ENCODE peak calls at places on chromosomes 7 and 10, in ten cellular contexts. F, W, G, Y, T, E, Z, R, J and A are unnamed samples. For H3K27me3, the result is how much of the 10 kb centered on the place peaks cover.

GRCh38 chr7:44059219-44060090 is 5.9 kb downstream of the PGAM2 start:
- DNase-seq in F (no peak), R (no peak), J (peak), Z (no peak), W (no peak), G (no peak), Y (peak), E (no peak), T (no peak), A (peak)

GRCh38 chr10:110222896-110223675 is 15.7 kb downstream of the MXI1 start:
- DNase-seq in J (no peak), G (no peak), Z (no peak), E (no peak), W (no peak), T (no peak), R (no peak), Y (no peak), F (no peak), A (no peak)

GRCh38 chr7:133854739-133855138 is 272.4 kb upstream of the LRGUK start:
- DNase-seq in T (peak), J (no peak), W (peak), Y (no peak), R (no peak), E (no peak), G (no peak), Z (no peak), F (peak), A (no peak)

GRCh38 chr7:151289891-151290290 is 41.4 kb upstream of the SMARCD3 start:
- DNase-seq in Y (no peak), Z (no peak), E (no peak), W (no peak), J (no peak), F (no peak), R (no peak), G (no peak), T (no peak), A (no peak)

GRCh38 chr7:41955475-41956243 is 252.8 kb upstream of the INHBA start:
- DNase-seq in J (peak), G (peak), Y (peak), W (no peak), T (peak), Z (peak), R (peak), E (no peak), F (peak), A (no peak)

GRCh38 chr7:80411621-80412020 is 100.2 kb downstream of the GNAT3 start:
- DNase-seq in T (no peak), J (no peak), W (no peak), Z (no peak), E (no peak), G (no peak), R (no peak), F (no peak), Y (no peak), A (no peak)

GRCh38 chr7:142785841-142786250 is 15.1 kb downstream of the PRSS2 start:
- DNase-seq in F (no peak), Y (no peak), T (no peak), E (peak), J (peak), W (no peak), Z (no peak), G (no peak), R (no peak), A (peak)

GRCh38 chr10:98172073-98172472 is 37.6 kb downstream of the R3HCC1L start:
- DNase-seq in Z (no peak), J (peak), R (peak), G (peak), T (no peak), F (no peak), Y (no peak), E (no peak), W (no peak), A (no peak)

GRCh38 chr7:119252962-119253361 is 1020.0 kb upstream of the KCND2 start:
- DNase-seq in J (no peak), F (no peak), E (no peak), Y (no peak), R (no peak), W (no peak), Z (no peak), T (peak), G (no peak), A (no peak)

GRCh38 chr10:42754155-42755027 is 28.2 kb upstream of the BMS1 start:
- DNase-seq in T (peak), E (no peak), J (no peak), G (peak), R (peak), Z (no peak), F (no peak), Y (no peak), W (peak), A (peak)

GRCh38 chr10:24957624-24958435 is 5.4 kb upstream of the PRTFDC1 start:
- DNase-seq in Y (no peak), E (no peak), F (peak), R (no peak), Z (no peak), T (peak), G (peak), W (no peak), J (no peak), A (no peak)

GRCh38 chr7:73482746-73483145 is 39.3 kb downstream of the BAZ1B start:
- DNase-seq in Z (no peak), E (no peak), T (no peak), W (peak), G (no peak), R (no peak), Y (no peak), J (no peak), F (no peak), A (no peak)

GRCh38 chr7:143148651-143149050 is 16.8 kb downstream of the PIP start:
- DNase-seq in F (no peak), J (no peak), W (no peak), E (no peak), R (no peak), Z (no peak), Y (no peak), G (no peak), T (no peak), A (no peak)

GRCh38 chr7:1403844-1404404 is 55.3 kb downstream of the MICALL2 start:
- DNase-seq in W (peak), G (peak), Y (no peak), E (no peak), J (no peak), R (peak), Z (no peak), T (no peak), F (no peak), A (no peak)

GRCh38 chr10:132563485-132564248 is 26.1 kb downstream of the INPP5A start:
- DNase-seq in Z (no peak), Y (peak), R (no peak), F (no peak), E (no peak), J (peak), G (no peak), T (no peak), W (no peak), A (no peak)

GRCh38 chr10:97888641-97889262 is 39.1 kb downstream of the GOLGA7B start:
- DNase-seq in Y (peak), T (peak), J (no peak), W (peak), G (no peak), F (peak), E (no peak), Z (peak), R (no peak), A (no peak)

GRCh38 chr10:79318369-79318768 is 28.9 kb upstream of the PPIF start:
- DNase-seq in Z (no peak), Y (no peak), J (no peak), T (no peak), R (no peak), E (no peak), G (no peak), W (no peak), F (no peak), A (no peak)

GRCh38 chr7:23067271-23067670 is 38.3 kb upstream of the KLHL7 start:
- DNase-seq in Y (no peak), J (no peak), R (no peak), Z (no peak), G (no peak), E (no peak), W (no peak), T (no peak), F (no peak), A (no peak)

GRCh38 chr7:107150375-107151073 is 18.3 kb upstream of the HBP1 start:
- DNase-seq in Z (peak), T (peak), W (peak), G (peak), Y (peak), F (peak), R (peak), E (peak), J (peak), A (peak)

GRCh38 chr7:151472644-151473380 is 32.9 kb upstream of the CRYGN start:
- DNase-seq in R (no peak), E (no peak), T (no peak), G (no peak), Y (no peak), Z (no peak), W (no peak), J (no peak), F (peak), A (no peak)

GRCh38 chr7:45203947-45204445 is 46.4 kb downstream of the RAMP3 start:
- DNase-seq in R (no peak), Z (no peak), T (peak), W (no peak), G (no peak), J (no peak), Y (no peak), F (peak), E (no peak), A (no peak)

GRCh38 chr7:327991-328702 is 38.2 kb downstream of the FOXL3 start:
- DNase-seq in W (no peak), G (no peak), Z (no peak), T (no peak), J (peak), R (no peak), E (no peak), Y (no peak), F (no peak), A (no peak)

GRCh38 chr10:93991596-93992284 is 2.0 kb upstream of the PLCE1 start:
- DNase-seq in T (peak), F (peak), E (no peak), G (peak), Z (peak), J (peak), Y (peak), R (peak), W (no peak), A (no peak)

GRCh38 chr7:118109607-118110006 is 74.4 kb upstream of the LSM8 start:
- DNase-seq in F (peak), G (no peak), J (no peak), T (no peak), R (no peak), E (no peak), Y (no peak), W (no peak), Z (no peak), A (no peak)

GRCh38 chr10:10235003-10235402 is 782.7 kb upstream of the CELF2 start:
- DNase-seq in G (no peak), F (no peak), R (no peak), J (no peak), W (no peak), T (peak), Y (no peak), Z (no peak), E (no peak), A (no peak)

GRCh38 chr10:123523833-123524232 is 142.3 kb upstream of the GPR26 start:
- DNase-seq in G (no peak), Z (no peak), J (no peak), Y (no peak), F (no peak), R (no peak), T (no peak), W (no peak), E (no peak), A (no peak)

GRCh38 chr10:90723416-90724068 is 134.3 kb downstream of the HTR7 start:
- DNase-seq in Z (no peak), G (no peak), Y (no peak), W (no peak), E (no peak), T (peak), F (peak), J (no peak), R (no peak), A (no peak)

DNA sequence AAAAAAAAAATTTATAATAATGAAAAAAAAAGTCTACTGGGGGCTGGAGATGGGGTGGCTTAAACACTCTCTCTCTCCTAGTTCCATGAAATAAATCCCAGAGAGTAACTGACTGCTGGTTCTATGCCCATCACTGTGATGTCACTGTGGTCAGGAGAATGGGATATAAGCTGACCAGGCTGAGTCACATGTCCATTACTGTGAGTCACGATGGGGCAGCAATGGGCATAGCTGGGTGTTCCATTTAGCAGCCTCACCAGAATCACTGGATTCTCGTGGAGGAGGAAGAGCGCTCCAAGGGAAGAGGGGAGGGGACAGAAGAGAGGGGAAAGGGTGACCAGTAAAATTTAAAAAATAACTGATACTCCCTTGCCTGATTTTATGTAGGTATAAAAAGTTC is 37.1 kb downstream of the MASTL start:
- DNase-seq in J (no peak), R (no peak), E (no peak), T (peak), F (peak), G (no peak), Z (no peak), W (peak), Y (peak), A (no peak)
- H3K27ac ChIP-seq in J (no peak), R (no peak), E (no peak), T (no peak), F (no peak), G (no peak), Z (no peak), W (peak), Y (no peak), A (no peak)

DNA sequence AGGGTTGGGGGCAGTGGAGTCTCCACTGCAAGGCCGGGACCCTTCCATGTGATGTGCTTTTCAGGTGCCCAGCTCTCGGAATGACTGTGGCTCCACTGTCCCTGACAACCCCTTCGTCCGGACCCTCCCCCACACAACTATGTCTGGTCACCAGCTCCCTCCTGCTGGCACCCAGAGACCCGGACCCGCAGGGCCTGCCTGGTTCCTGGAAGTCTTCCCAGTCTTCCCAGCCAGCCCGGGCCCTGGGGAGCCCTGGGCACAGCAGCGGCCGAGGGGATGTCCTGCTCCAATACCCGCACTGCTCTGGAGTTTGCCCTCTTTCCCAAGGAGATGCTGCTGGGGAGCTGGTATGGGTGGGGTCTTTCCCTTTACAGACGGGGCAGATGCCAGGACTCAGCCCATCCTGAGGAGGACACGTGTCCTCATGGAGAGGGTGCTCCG is 5.5 kb downstream of the ATP6V0E2 start:
- DNase-seq in W (no peak), T (no peak), F (no peak), J (no peak), R (no peak), E (no peak), Y (no peak), G (no peak), Z (no peak), A (no peak)
- H3K27me3 ChIP-seq in W (under half), T (under half), F (under half), J (under half), R (under half), E (under half), Y (under half), G (under half), Z (under half), A (under half)

GRCh38 chr10:114839901-114840300 is 18.3 kb downstream of the FHIP2A start:
- DNase-seq in Z (no peak), J (no peak), F (no peak), G (no peak), W (no peak), T (peak), E (no peak), Y (no peak), R (no peak), A (no peak)
- H3K27ac ChIP-seq in Z (no peak), J (no peak), F (no peak), G (no peak), W (no peak), T (no peak), E (no peak), Y (no peak), R (no peak), A (no peak)

GRCh38 chr10:57457972-57458512 is 809.7 kb downstream of the IPMK start:
- DNase-seq in F (no peak), R (no peak), W (no peak), Z (no peak), Y (no peak), G (no peak), T (no peak), E (no peak), J (no peak), A (no peak)
- H3K27me3 ChIP-seq in F (under half), R (under half), W (under half), Z (under half), Y (under half), G (under half), T (under half), E (under half), J (under half), A (under half)

DNA sequence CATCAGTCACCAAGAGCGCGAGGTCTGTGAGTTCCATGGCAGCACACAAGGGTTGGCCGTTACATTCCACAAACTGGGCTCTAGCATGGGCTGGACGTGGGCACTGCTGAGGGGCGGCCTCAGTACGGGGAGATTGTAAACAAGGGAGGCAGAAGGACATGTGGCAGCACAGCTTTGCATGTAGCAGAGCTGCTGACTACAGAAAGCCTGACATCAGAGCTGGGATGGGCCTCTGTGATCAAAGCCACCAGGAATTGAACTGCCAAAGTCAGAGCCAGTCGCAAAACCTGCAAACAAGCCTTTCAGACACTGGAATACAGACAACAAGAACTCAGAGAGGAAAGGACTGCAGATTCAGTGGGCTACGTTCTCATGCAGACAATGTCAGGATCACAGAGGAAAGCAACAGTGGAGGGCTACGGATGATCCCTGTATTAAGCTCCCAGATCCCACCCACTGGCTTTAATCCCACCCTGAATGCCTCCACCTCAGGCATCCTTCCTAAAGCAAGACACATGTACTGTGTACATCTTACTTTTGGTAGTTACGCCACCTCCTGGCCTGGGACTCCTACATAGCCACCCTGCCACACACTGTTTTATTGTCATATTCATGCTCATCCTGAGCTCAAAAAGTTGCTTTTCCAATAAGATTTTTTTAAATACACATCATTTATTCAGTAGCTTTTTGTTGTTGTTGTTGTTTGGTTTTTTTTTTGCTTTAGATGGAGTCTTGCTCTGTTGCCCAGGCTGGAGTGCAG is 291.1 kb upstream of the IMMP2L start:
- DNase-seq in G (no peak), R (no peak), F (no peak), W (no peak), T (no peak), Z (no peak), Y (no peak), J (no peak), E (no peak), A (no peak)
- H3K27ac ChIP-seq in G (no peak), R (no peak), F (no peak), W (no peak), T (no peak), Z (no peak), Y (no peak), J (no peak), E (no peak), A (no peak)

GRCh38 chr10:1184541-1185415 is 128.6 kb downstream of the WDR37 start:
- DNase-seq in F (no peak), E (no peak), J (peak), G (no peak), T (no peak), R (no peak), Z (no peak), W (no peak), Y (no peak), A (no peak)
- H3K27me3 ChIP-seq in F (under half), E (under half), J (under half), G (under half), T (under half), R (under half), Z (under half), W (under half), Y (under half), A (under half)

GRCh38 chr10:75049316-75050285 is 61.9 kb upstream of the SAMD8 start:
- DNase-seq in E (no peak), Z (no peak), R (no peak), J (peak), W (no peak), Y (peak), G (no peak), F (no peak), T (no peak), A (no peak)

GRCh38 chr10:75051308-75051707 is 60.1 kb upstream of the SAMD8 start:
- DNase-seq in G (no peak), E (no peak), J (peak), Z (no peak), W (no peak), R (no peak), F (no peak), T (no peak), Y (no peak), A (no peak)

GRCh38 chr10:75048669-75049098 is 62.8 kb upstream of the SAMD8 start:
- DNase-seq in G (no peak), T (no peak), F (no peak), Y (no peak), E (no peak), Z (no peak), R (no peak), W (no peak), J (peak), A (no peak)

DNA sequence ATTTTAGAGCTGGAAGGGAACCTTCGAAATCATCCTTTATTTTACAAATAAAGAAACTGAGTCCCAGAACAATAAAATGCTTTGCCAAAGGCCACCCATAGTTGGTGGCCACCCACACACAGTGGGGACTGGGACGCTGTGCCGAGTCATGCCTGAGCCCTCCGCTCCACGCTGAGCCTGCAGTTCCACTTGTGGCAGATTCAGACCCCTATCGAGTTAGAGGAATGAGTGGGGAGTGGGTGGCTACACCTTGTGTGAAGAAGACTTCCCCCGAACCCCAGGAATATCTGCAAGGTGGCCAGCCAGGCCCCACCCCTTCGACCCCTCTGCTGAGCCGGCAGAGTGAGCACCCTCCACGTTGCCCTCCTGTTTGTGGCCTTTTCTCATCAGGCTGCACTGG is 60.9 kb upstream of the SAMD8 start:
- DNase-seq in T (no peak), W (no peak), Y (no peak), G (no peak), E (no peak), R (no peak), J (peak), Z (no peak), F (no peak), A (no peak)
- H3K27ac ChIP-seq in T (no peak), W (no peak), Y (no peak), G (no peak), E (no peak), R (no peak), J (no peak), Z (no peak), F (no peak), A (no peak)